ENCODE peak calls at places on chromosomes 16 and 17, in seven cellular contexts. K is sigmoid colon, C is suprapubic skin, T is left ventricle myocardium inferior, H is tibial artery, E is endothelial cell of umbilical vein, V is A673. N is an unnamed sample. For H3K36me3, the result is how much of the 10 kb centered on the place peaks cover.

GRCh38 chr17:30472238-30472890 is 4.8 kb upstream of the GOSR1 start:
- DNase-seq in K (no peak), C (no peak), T (no peak), H (no peak), E (no peak), V (no peak), N (no peak)

GRCh38 chr16:86398201-86398600 is 112.1 kb upstream of the FOXF1 start:
- DNase-seq in K (no peak), C (no peak), T (no peak), H (no peak), E (no peak), V (no peak), N (no peak)

GRCh38 chr17:9893606-9894005 is 11.5 kb downstream of the RCVRN start:
- DNase-seq in K (no peak), C (no peak), T (no peak), H (no peak), E (no peak), V (peak), N (no peak)

GRCh38 chr16:58022601-58023371 is 2.8 kb upstream of the MMP15 start:
- DNase-seq in K (peak), C (no peak), T (peak), H (peak), E (peak), V (peak), N (no peak)

GRCh38 chr16:73171380-73171779 is 123.5 kb upstream of the ZFHX3 start:
- DNase-seq in K (no peak), C (no peak), T (no peak), H (no peak), E (no peak), V (no peak), N (no peak)

GRCh38 chr16:27302126-27302525 is 11.6 kb upstream of the IL4R start:
- DNase-seq in K (no peak), C (peak), T (no peak), H (no peak), E (no peak), V (no peak), N (no peak)

GRCh38 chr17:78491236-78492115 is 85.7 kb downstream of the DNAH17 start:
- DNase-seq in K (no peak), C (no peak), T (no peak), H (no peak), E (no peak), V (no peak), N (no peak)

GRCh38 chr16:27431773-27432599 is 30.0 kb downstream of the IL21R start:
- DNase-seq in K (peak), C (no peak), T (no peak), H (no peak), E (no peak), V (no peak), N (no peak)

GRCh38 chr17:81253358-81254131 is 14.4 kb downstream of the NDUFAF8 start:
- DNase-seq in K (no peak), C (no peak), T (no peak), H (no peak), E (peak), V (peak), N (no peak)

GRCh38 chr17:77451271-77451893 is 310.6 kb downstream of the SEC14L1 start:
- DNase-seq in K (peak), C (no peak), T (peak), H (no peak), E (peak), V (peak), N (no peak)

GRCh38 chr17:15092762-15093161 is 172.4 kb downstream of the PMP22 start:
- DNase-seq in K (no peak), C (no peak), T (no peak), H (no peak), E (no peak), V (no peak), N (no peak)

GRCh38 chr17:80414508-80414802 is 512 bp upstream of the ENDOV start:
- DNase-seq in K (no peak), C (no peak), T (no peak), H (no peak), E (peak), V (no peak), N (no peak)

GRCh38 chr17:50364715-50365114 is 8.3 kb downstream of the MRPL27 start:
- DNase-seq in K (peak), C (peak), T (no peak), H (no peak), E (no peak), V (no peak), N (no peak)

GRCh38 chr17:3712811-3713463 is 10.8 kb upstream of the HASPIN start:
- DNase-seq in K (no peak), C (no peak), T (no peak), H (no peak), E (no peak), V (no peak), N (no peak)

GRCh38 chr16:89357055-89357454 is 133.3 kb downstream of the ANKRD11 start:
- DNase-seq in K (no peak), C (no peak), T (no peak), H (no peak), E (no peak), V (no peak), N (no peak)

GRCh38 chr16:67163164-67163902 is 1.2 kb upstream of the HSF4 start:
- DNase-seq in K (peak), C (no peak), T (peak), H (no peak), E (peak), V (no peak), N (peak)

GRCh38 chr16:11379420-11379819 is 34.2 kb downstream of the RMI2 start:
- DNase-seq in K (peak), C (no peak), T (no peak), H (no peak), E (no peak), V (no peak), N (no peak)

GRCh38 chr17:16286947-16287562 is 66.2 kb downstream of the CENPV start:
- DNase-seq in K (peak), C (no peak), T (no peak), H (no peak), E (no peak), V (no peak), N (no peak)

GRCh38 chr17:47225436-47225858 is 16.3 kb downstream of the MYL4 start:
- DNase-seq in K (peak), C (peak), T (peak), H (peak), E (peak), V (peak), N (no peak)

GRCh38 chr17:44922746-44923470 is 7.6 kb upstream of the GFAP start:
- DNase-seq in K (peak), C (peak), T (no peak), H (no peak), E (no peak), V (no peak), N (peak)

GRCh38 chr17:73155410-73156165 is 9.2 kb upstream of the SSTR2 start:
- DNase-seq in K (no peak), C (no peak), T (no peak), H (no peak), E (no peak), V (no peak), N (no peak)

GRCh38 chr16:89917773-89918452 is 749 bp upstream of the MC1R start:
- DNase-seq in K (peak), C (peak), T (peak), H (no peak), E (peak), V (peak), N (peak)

GRCh38 chr16:55779391-55780094 is 53.4 kb downstream of the CES1 start:
- DNase-seq in K (no peak), C (no peak), T (no peak), H (no peak), E (no peak), V (no peak), N (no peak)

GRCh38 chr17:82046903-82047302 is 4.7 kb downstream of the RFNG start:
- DNase-seq in K (no peak), C (no peak), T (no peak), H (no peak), E (no peak), V (no peak), N (no peak)

GRCh38 chr17:72120878-72121163 is at the start of gene SOX9:
- DNase-seq in K (peak), C (peak), T (peak), H (peak), E (no peak), V (peak), N (peak)

GRCh38 chr17:47882247-47882646 is 13.8 kb upstream of the SP2 start:
- DNase-seq in K (no peak), C (no peak), T (no peak), H (peak), E (peak), V (no peak), N (no peak)

GRCh38 chr17:56699186-56699895 is 105.8 kb downstream of the NOG start:
- DNase-seq in K (peak), C (peak), T (peak), H (peak), E (peak), V (peak), N (peak)

GRCh38 chr16:22323173-22323997 is 26.2 kb downstream of the POLR3E start:
- DNase-seq in K (no peak), C (no peak), T (no peak), H (no peak), E (no peak), V (no peak), N (no peak)

GRCh38 chr16:89383095-89384003 is 107.0 kb downstream of the ANKRD11 start:
- DNase-seq in K (peak), C (no peak), T (peak), H (no peak), E (peak), V (no peak), N (no peak)

GRCh38 chr17:76865174-76865573 is 3.0 kb upstream of the MGAT5B start:
- DNase-seq in K (no peak), C (no peak), T (no peak), H (no peak), E (no peak), V (no peak), N (no peak)

GRCh38 chr16:80902306-80903154 is 98.1 kb upstream of the CDYL2 start:
- DNase-seq in K (no peak), C (no peak), T (no peak), H (no peak), E (no peak), V (no peak), N (no peak)

GRCh38 chr16:58515871-58516767 is 802 bp downstream of the SETD6 start:
- DNase-seq in K (peak), C (no peak), T (no peak), H (no peak), E (no peak), V (peak), N (no peak)

GRCh38 chr17:55133583-55133982 is 131.2 kb upstream of the HLF start:
- DNase-seq in K (no peak), C (no peak), T (no peak), H (no peak), E (no peak), V (no peak), N (no peak)

GRCh38 chr16:83068686-83069085 is 441.9 kb downstream of the CDH13 start:
- DNase-seq in K (no peak), C (no peak), T (no peak), H (no peak), E (peak), V (peak), N (no peak)

GRCh38 chr17:48358203-48358602 is 71.8 kb downstream of the SKAP1 start:
- DNase-seq in K (no peak), C (no peak), T (no peak), H (no peak), E (no peak), V (no peak), N (no peak)

GRCh38 chr16:58109881-58110280 is 19.3 kb downstream of the CFAP20 start:
- DNase-seq in K (no peak), C (no peak), T (no peak), H (no peak), E (no peak), V (no peak), N (no peak)

DNA sequence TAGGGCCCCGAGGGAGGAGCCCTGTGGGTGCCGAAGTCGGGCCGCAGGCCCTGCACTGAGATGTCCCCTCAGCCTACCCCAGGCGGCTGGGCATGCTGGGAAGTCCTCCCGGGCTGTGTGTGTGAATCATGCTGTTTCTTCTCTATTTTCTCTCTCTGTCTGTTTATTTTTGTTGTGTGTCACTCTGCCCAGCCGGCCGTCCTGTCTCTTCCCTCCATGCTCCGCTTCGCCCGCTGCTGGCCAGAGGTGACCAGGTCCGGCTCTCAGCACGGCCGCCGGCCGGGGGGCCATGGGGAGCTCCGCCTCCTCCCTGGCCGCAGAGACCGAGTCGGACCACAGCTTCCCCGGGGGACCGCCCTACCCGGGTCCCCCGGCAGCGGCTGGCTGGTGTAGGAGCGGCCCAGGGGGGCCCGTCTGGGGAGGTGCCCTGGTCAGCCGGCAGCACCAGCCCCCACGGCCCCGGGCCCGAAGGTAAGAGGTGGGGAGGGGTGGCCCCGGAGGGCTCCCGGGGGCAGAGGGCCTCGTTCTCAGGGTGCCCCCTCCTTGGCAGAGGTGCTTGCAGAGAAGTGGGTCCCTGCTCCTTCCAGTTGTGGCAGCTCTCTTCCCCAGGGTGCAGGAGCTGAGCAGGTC is 12.5 kb downstream of the CAPN15 start:
- DNase-seq in K (no peak), C (no peak), T (no peak), H (no peak), E (no peak), V (no peak), N (no peak)
- H3K36me3 ChIP-seq in K (under half), C (under half), T (under half), H (half or more), E (under half), V (under half), N (under half)

GRCh38 chr17:29178750-29179231 is 1.4 kb downstream of the MYO18A start:
- DNase-seq in K (no peak), C (no peak), T (no peak), H (no peak), E (no peak), V (no peak), N (no peak)
- H3K27ac ChIP-seq in K (peak), C (peak), T (peak), H (peak), E (no peak), V (no peak), N (peak)

GRCh38 chr17:42586514-42587230 is 9.1 kb upstream of the PSMC3IP start:
- DNase-seq in K (no peak), C (no peak), T (no peak), H (no peak), E (no peak), V (no peak), N (no peak)
- H3K36me3 ChIP-seq in K (half or more), C (half or more), T (half or more), H (half or more), E (under half), V (under half), N (half or more)

DNA sequence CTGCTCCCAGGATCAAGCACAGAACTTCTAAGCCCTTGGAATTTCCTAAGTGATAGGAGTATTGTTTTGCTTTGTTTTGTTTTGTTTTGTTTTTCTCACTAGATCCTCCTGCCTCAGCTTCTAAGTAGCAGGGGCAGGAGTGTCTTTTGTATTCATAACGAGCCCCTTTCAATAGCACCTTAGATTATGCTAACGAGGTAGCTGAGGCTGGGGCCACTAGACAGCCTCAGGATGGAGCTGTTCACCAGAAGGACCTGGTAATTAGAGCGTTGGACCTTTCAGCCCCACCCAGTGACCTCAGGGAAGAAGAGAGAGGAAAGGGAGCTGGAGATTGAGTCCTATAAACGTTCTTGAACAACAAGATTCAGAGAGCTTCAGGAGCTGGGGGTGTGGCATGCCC is 43.6 kb downstream of the IKZF3 start:
- DNase-seq in K (no peak), C (no peak), T (no peak), H (no peak), E (no peak), V (no peak), N (no peak)
- H3K27ac ChIP-seq in K (no peak), C (no peak), T (no peak), H (no peak), E (no peak), V (no peak), N (no peak)

GRCh38 chr16:2165861-2166260 is 10.3 kb downstream of the TRAF7 start:
- DNase-seq in K (no peak), C (no peak), T (no peak), H (no peak), E (no peak), V (no peak), N (no peak)

GRCh38 chr16:2160915-2161551 is 5.5 kb downstream of the TRAF7 start:
- DNase-seq in K (peak), C (peak), T (peak), H (peak), E (no peak), V (no peak), N (no peak)

GRCh38 chr16:2161911-2162310 is 6.3 kb downstream of the TRAF7 start:
- DNase-seq in K (no peak), C (no peak), T (no peak), H (no peak), E (no peak), V (no peak), N (no peak)

GRCh38 chr16:2163211-2163881 is 7.8 kb downstream of the TRAF7 start:
- DNase-seq in K (no peak), C (peak), T (no peak), H (no peak), E (no peak), V (no peak), N (peak)

GRCh38 chr16:2162676-2163118 is 7.1 kb downstream of the TRAF7 start:
- DNase-seq in K (no peak), C (no peak), T (no peak), H (no peak), E (no peak), V (no peak), N (no peak)
- H3K36me3 ChIP-seq in K (under half), C (under half), T (under half), H (under half), E (under half), V (under half), N (under half)

GRCh38 chr16:12757546-12757945 is 46.1 kb downstream of the CPPED1 start:
- DNase-seq in K (no peak), C (no peak), T (no peak), H (no peak), E (peak), V (no peak), N (no peak)
- H3K27ac ChIP-seq in K (no peak), C (no peak), T (no peak), H (no peak), E (peak), V (no peak), N (no peak)

GRCh38 chr17:7508846-7509245 is 24.7 kb downstream of the POLR2A start:
- DNase-seq in K (peak), C (no peak), T (no peak), H (no peak), E (no peak), V (no peak), N (no peak)
- H3K36me3 ChIP-seq in K (half or more), C (half or more), T (half or more), H (half or more), E (half or more), V (half or more), N (half or more)

DNA sequence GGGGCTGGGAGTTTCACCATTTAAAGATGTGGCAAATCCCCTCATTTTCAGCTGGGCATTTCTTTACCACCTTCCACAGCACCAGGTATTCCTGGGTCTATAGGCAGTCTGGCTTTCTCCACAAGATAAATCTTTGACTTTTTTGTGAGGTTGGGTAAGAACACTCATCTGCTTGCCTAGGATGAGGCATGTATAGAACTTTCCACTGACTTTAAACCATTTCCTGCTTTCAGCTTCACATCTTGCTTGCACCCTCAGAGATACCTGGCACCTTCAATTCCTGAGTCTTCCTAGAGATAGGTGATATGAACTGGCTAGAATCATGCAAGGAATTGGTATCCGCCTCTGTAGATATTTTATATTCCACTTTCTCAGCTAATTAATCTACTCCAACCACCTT is 27.9 kb downstream of the SMURF2 start:
- DNase-seq in K (no peak), C (no peak), T (no peak), H (no peak), E (no peak), V (no peak), N (no peak)
- H3K27ac ChIP-seq in K (no peak), C (no peak), T (no peak), H (no peak), E (no peak), V (no peak), N (no peak)

GRCh38 chr16:212999-213398 is 16.2 kb downstream of the LUC7L start:
- DNase-seq in K (no peak), C (no peak), T (no peak), H (no peak), E (no peak), V (no peak), N (no peak)
- H3K36me3 ChIP-seq in K (half or more), C (half or more), T (half or more), H (half or more), E (under half), V (half or more), N (half or more)

N was measured in RWPE2.